ENCODE peak calls at places on chromosome 9, in four cellular contexts. B is sigmoid colon, S is A549, K is transverse colon. C is an unnamed sample.

GRCh38 chr9:7567687-7568086 is 231.9 kb downstream of the DMAC1 start:
- DNase-seq in K (no peak), S (no peak), B (no peak), C (no peak)

GRCh38 chr9:87285183-87285582 is 212.5 kb upstream of the DAPK1 start:
- DNase-seq in K (no peak), B (no peak), S (no peak), C (no peak)

GRCh38 chr9:32524558-32525461 is 1.2 kb downstream of the RIGI start:
- DNase-seq in K (no peak), B (no peak), S (no peak), C (peak)

GRCh38 chr9:89400398-89401116 is 82.3 kb downstream of the SECISBP2 start:
- DNase-seq in B (no peak), K (no peak), S (no peak), C (no peak)

GRCh38 chr9:134964271-134964670 is 46.6 kb upstream of the FCN1 start:
- DNase-seq in K (no peak), S (no peak), B (peak), C (no peak)

GRCh38 chr9:133514475-133515239 is 10.1 kb downstream of the MYMK start:
- DNase-seq in K (no peak), S (no peak), B (no peak), C (no peak)

GRCh38 chr9:94779693-94780290 is 53.3 kb downstream of the AOPEP start:
- DNase-seq in S (no peak), B (no peak), K (no peak), C (no peak)

GRCh38 chr9:85740821-85741111 is 988 bp downstream of the AGTPBP1 start:
- DNase-seq in S (no peak), K (no peak), B (no peak), C (no peak)

GRCh38 chr9:124209774-124210173 is 48.0 kb upstream of the NEK6 start:
- DNase-seq in B (no peak), K (no peak), S (no peak), C (no peak)

GRCh38 chr9:103992938-103993595 is 101.0 kb upstream of the SMC2 start:
- DNase-seq in S (no peak), B (no peak), K (no peak), C (no peak)

GRCh38 chr9:121312169-121312568 is 44.2 kb downstream of the GSN start:
- DNase-seq in K (no peak), S (no peak), B (no peak), C (no peak)

GRCh38 chr9:38066167-38066906 is 2.7 kb downstream of the SHB start:
- DNase-seq in S (no peak), K (no peak), B (peak), C (no peak)

GRCh38 chr9:133826289-133827085 is 88.3 kb upstream of the SARDH start:
- DNase-seq in B (no peak), S (no peak), K (no peak), C (no peak)

GRCh38 chr9:123881604-123882003 is 48.3 kb downstream of the DENND1A start:
- DNase-seq in B (no peak), K (no peak), S (no peak), C (no peak)

GRCh38 chr9:19405771-19406170 is 3.0 kb upstream of the ACER2 start:
- DNase-seq in B (no peak), S (no peak), K (no peak), C (no peak)

GRCh38 chr9:89984214-89984613 is 379.4 kb downstream of the GADD45G start:
- DNase-seq in S (no peak), B (no peak), K (no peak), C (no peak)

GRCh38 chr9:6735422-6735821 is 22.4 kb upstream of the KDM4C start:
- DNase-seq in K (no peak), B (no peak), S (no peak), C (no peak)

GRCh38 chr9:96186601-96187011 is 115.4 kb downstream of the HSD17B3 start:
- DNase-seq in B (peak), S (no peak), K (peak), C (no peak)

GRCh38 chr9:108161520-108161919 is 672.0 kb upstream of the KLF4 start:
- DNase-seq in S (no peak), B (no peak), K (no peak), C (no peak)

GRCh38 chr9:36559036-36559695 is 13.5 kb upstream of the MELK start:
- DNase-seq in K (no peak), B (no peak), S (no peak), C (no peak)

GRCh38 chr9:76562511-76562911 is 103.5 kb downstream of the GCNT1 start:
- DNase-seq in S (no peak), K (no peak), B (no peak), C (no peak)

GRCh38 chr9:113599647-113600476 is 136.3 kb downstream of the RGS3 start:
- DNase-seq in S (no peak), B (no peak), K (no peak), C (no peak)

GRCh38 chr9:111957856-111958631 is 61.4 kb downstream of the UGCG start:
- DNase-seq in K (no peak), S (peak), B (no peak), C (no peak)

GRCh38 chr9:81268048-81268447 is 421.3 kb downstream of the TLE1 start:
- DNase-seq in S (no peak), K (no peak), B (no peak), C (no peak)

GRCh38 chr9:134544388-134545212 is 97.0 kb upstream of the COL5A1 start:
- DNase-seq in K (no peak), B (peak), S (no peak), C (no peak)

GRCh38 chr9:121861501-121862180 is 210.2 kb downstream of the DAB2IP start:
- DNase-seq in B (no peak), K (peak), S (peak), C (peak)

GRCh38 chr9:81474125-81474524 is 215.2 kb downstream of the TLE1 start:
- DNase-seq in K (no peak), S (no peak), B (no peak), C (no peak)

GRCh38 chr9:137506274-137506673 is 43.9 kb downstream of the PNPLA7 start:
- DNase-seq in S (peak), K (no peak), B (peak), C (no peak)

GRCh38 chr9:8419871-8420270 is 620.3 kb upstream of the DMAC1 start:
- DNase-seq in S (no peak), K (no peak), B (no peak), C (no peak)

GRCh38 chr9:120910643-120911042 is 16.0 kb downstream of the TRAF1 start:
- DNase-seq in K (no peak), B (no peak), S (no peak), C (no peak)

GRCh38 chr9:112157961-112158360 is 17.1 kb downstream of the SUSD1 start:
- DNase-seq in K (no peak), B (no peak), S (no peak), C (no peak)

GRCh38 chr9:137758067-137758466 is 119.5 kb upstream of the CACNA1B start:
- DNase-seq in K (no peak), B (peak), S (no peak), C (no peak)

GRCh38 chr9:72592501-72593403 is 71.3 kb downstream of the TMC1 start:
- DNase-seq in B (no peak), S (peak), K (no peak), C (no peak)

GRCh38 chr9:120235081-120235480 is 344.9 kb downstream of the CDK5RAP2 start:
- DNase-seq in B (no peak), S (no peak), K (no peak), C (no peak)

GRCh38 chr9:129785866-129786265 is 17.1 kb upstream of the TOR1B start:
- DNase-seq in B (no peak), K (no peak), S (no peak), C (no peak)

DNA sequence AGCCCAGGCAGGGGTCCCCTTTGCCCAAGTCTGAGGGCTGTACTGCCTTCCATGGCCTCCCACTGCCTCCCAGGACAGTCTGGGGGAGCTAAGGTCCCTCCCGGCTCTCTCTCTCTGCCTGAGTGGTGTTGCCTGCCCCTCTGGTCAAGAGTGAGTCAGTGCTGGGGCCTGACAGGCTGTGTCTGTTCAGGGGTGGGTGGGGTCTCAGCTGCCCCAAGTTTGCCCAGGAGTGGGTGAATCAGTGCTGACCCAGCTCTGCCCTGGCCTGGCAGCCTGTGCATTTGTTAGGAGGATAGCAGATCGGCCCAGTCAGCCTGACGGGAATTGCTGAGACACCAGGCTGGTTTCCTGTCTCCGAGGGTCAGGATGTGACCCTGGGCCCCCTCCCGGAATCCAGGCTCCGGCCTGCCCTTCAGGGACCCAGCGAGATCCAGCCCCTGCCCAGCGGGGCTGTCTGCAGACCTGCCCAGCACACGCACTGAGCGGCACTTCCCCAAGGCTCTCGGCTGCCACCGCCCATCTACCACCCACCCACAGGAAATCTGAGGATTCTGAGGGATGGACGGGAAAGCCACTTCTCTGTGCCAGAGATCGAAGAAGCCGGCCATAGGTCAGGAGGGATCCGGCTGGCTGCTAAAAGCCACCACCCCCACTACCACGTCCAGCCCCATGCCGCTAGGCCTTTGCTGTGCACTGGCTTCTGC is 15.9 kb downstream of the ENG start:
- DNase-seq in K (peak), S (peak), B (peak), C (peak)
- TF ChIP-seq POLR2A in K (peak), S (no peak), B (no peak), C (no peak)

DNA sequence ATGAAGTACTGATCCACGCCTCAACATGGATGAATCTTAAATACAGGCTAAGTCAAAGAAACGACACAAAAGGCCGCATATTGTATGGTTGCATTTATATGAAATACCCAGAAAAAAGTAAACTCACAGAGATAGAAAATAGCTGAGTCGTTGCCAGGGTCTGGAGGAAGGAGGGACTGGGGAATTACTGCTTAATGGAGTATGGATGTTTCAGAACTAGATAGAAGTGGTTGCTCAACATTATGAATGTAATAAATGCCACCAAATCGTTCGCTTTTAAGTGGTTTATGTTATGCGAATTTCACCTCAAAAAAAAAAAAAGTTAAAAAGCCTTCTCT is 780 bp upstream of the MSANTD3 start:
- DNase-seq in S (no peak), K (no peak), B (no peak), C (no peak)
- TF ChIP-seq CTCF in S (no peak), K (no peak), B (no peak), C (no peak)

GRCh38 chr9:98047002-98047401 is 9.5 kb upstream of the NANS start:
- DNase-seq in B (no peak), K (no peak), S (no peak), C (no peak)

GRCh38 chr9:98049668-98050067 is 6.9 kb upstream of the NANS start:
- DNase-seq in K (no peak), B (no peak), S (no peak), C (no peak)

GRCh38 chr9:98043921-98044320 is 12.6 kb upstream of the NANS start:
- DNase-seq in S (no peak), B (no peak), K (no peak), C (peak)

GRCh38 chr9:98045234-98046160 is 11.0 kb upstream of the NANS start:
- DNase-seq in S (peak), B (no peak), K (no peak), C (no peak)

GRCh38 chr9:98046161-98046543 is 10.4 kb upstream of the NANS start:
- DNase-seq in S (no peak), K (no peak), B (no peak), C (no peak)
- H3K4me3 ChIP-seq in S (no peak), K (no peak), B (no peak), C (no peak)

DNA sequence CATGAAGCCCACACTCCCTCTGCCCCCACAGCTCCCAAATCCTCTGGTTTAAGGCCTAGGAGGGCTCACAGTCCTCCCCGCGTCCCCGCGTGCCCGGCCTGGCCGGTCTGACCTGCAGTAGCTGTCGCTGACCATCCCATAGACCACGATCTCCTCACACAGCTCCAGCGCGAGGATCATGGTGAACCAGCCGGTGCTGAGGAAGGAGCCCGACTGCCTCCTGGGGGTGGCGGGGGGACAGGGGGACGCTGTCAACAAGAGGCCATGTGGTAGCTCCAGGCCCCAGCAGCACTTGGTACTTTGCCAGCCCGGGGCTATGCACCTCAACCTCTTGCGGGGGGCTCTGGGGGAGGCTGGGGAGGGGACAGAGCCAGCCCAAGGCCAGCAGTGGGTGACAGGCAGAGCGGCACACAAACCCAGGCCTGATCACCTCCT is 7.0 kb downstream of the ST6GALNAC4 start:
- DNase-seq in S (no peak), K (peak), B (no peak), C (no peak)
- TF ChIP-seq POLR2A in S (no peak), K (no peak), B (no peak), C (no peak)

GRCh38 chr9:70586506-70586905 is 172.0 kb upstream of the KLF9 start:
- DNase-seq in S (no peak), B (no peak), K (no peak), C (no peak)
- TF ChIP-seq CTCF in S (no peak), B (no peak), K (no peak), C (no peak)

GRCh38 chr9:34458967-34459355 is 356 bp downstream of the DNAI1 start:
- DNase-seq in B (peak), S (no peak), K (no peak), C (no peak)
- H3K4me3 ChIP-seq in B (peak), S (peak), K (no peak), C (no peak)